ENCODE peak calls at places on chromosome 14, in nine cellular contexts. One of them, this sample, is unnamed.

GRCh38 chr14:21498540-21499526 is 12.3 kb downstream of the METTL3 start:
- DNase-seq in vagina: no peak
- DNase-seq in sigmoid colon: no peak
- DNase-seq in stomach: no peak
- DNase-seq in GM12892: no peak
- DNase-seq in transverse colon: no peak
- DNase-seq in GM23338: peak; percentile 95
- DNase-seq in endothelial cell of umbilical vein: peak; percentile 55
- DNase-seq in SK-N-SH: peak; percentile 51
- DNase-seq in this sample: no peak

GRCh38 chr14:97025722-97026121 is 228.5 kb downstream of the VRK1 start:
- DNase-seq in vagina: no peak
- DNase-seq in sigmoid colon: no peak
- DNase-seq in stomach: no peak
- DNase-seq in GM12892: no peak
- DNase-seq in transverse colon: no peak
- DNase-seq in GM23338: peak; percentile 84
- DNase-seq in endothelial cell of umbilical vein: no peak
- DNase-seq in SK-N-SH: no peak
- DNase-seq in this sample: no peak

GRCh38 chr14:37143500-37143874 is 28.9 kb downstream of the SLC25A21 start:
- DNase-seq in vagina: no peak
- DNase-seq in sigmoid colon: no peak
- DNase-seq in stomach: no peak
- DNase-seq in GM12892: no peak
- DNase-seq in transverse colon: no peak
- DNase-seq in GM23338: no peak
- DNase-seq in endothelial cell of umbilical vein: no peak
- DNase-seq in SK-N-SH: no peak
- DNase-seq in this sample: no peak

GRCh38 chr14:89202413-89202812 is 214.6 kb downstream of the FOXN3 start:
- DNase-seq in vagina: no peak
- DNase-seq in sigmoid colon: no peak
- DNase-seq in stomach: no peak
- DNase-seq in GM12892: no peak
- DNase-seq in transverse colon: no peak
- DNase-seq in GM23338: no peak
- DNase-seq in endothelial cell of umbilical vein: no peak
- DNase-seq in SK-N-SH: no peak
- DNase-seq in this sample: no peak

GRCh38 chr14:22178330-22178981 is 410.6 kb downstream of the DAD1 start:
- DNase-seq in vagina: no peak
- DNase-seq in sigmoid colon: no peak
- DNase-seq in stomach: no peak
- DNase-seq in GM12892: no peak
- DNase-seq in transverse colon: no peak
- DNase-seq in GM23338: no peak
- DNase-seq in endothelial cell of umbilical vein: no peak
- DNase-seq in SK-N-SH: no peak
- DNase-seq in this sample: no peak

GRCh38 chr14:65824285-65824977 is 411.9 kb downstream of the FUT8 start:
- DNase-seq in vagina: no peak
- DNase-seq in sigmoid colon: no peak
- DNase-seq in stomach: peak; percentile 53
- DNase-seq in GM12892: peak; percentile 41
- DNase-seq in transverse colon: peak; percentile 61
- DNase-seq in GM23338: peak; percentile 83
- DNase-seq in endothelial cell of umbilical vein: peak; percentile 75
- DNase-seq in SK-N-SH: peak; percentile 70
- DNase-seq in this sample: no peak

GRCh38 chr14:63478024-63478423 is 65.2 kb downstream of the PPP2R5E start:
- DNase-seq in vagina: no peak
- DNase-seq in sigmoid colon: no peak
- DNase-seq in stomach: no peak
- DNase-seq in GM12892: peak; percentile 25
- DNase-seq in transverse colon: no peak
- DNase-seq in GM23338: no peak
- DNase-seq in endothelial cell of umbilical vein: no peak
- DNase-seq in SK-N-SH: no peak
- DNase-seq in this sample: no peak

GRCh38 chr14:58078471-58078870 is 73.5 kb downstream of the ARMH4 start:
- DNase-seq in vagina: no peak
- DNase-seq in sigmoid colon: no peak
- DNase-seq in stomach: no peak
- DNase-seq in GM12892: no peak
- DNase-seq in transverse colon: no peak
- DNase-seq in GM23338: no peak
- DNase-seq in endothelial cell of umbilical vein: no peak
- DNase-seq in SK-N-SH: no peak
- DNase-seq in this sample: no peak

GRCh38 chr14:26765768-26766550 is 168.1 kb upstream of the NOVA1 start:
- DNase-seq in vagina: no peak
- DNase-seq in sigmoid colon: peak; percentile 72
- DNase-seq in stomach: no peak
- DNase-seq in GM12892: no peak
- DNase-seq in transverse colon: peak; percentile 10
- DNase-seq in GM23338: no peak
- DNase-seq in endothelial cell of umbilical vein: peak; percentile 54
- DNase-seq in SK-N-SH: no peak
- DNase-seq in this sample: no peak

GRCh38 chr14:85122690-85123089 is 407.3 kb upstream of the FLRT2 start:
- DNase-seq in vagina: no peak
- DNase-seq in sigmoid colon: no peak
- DNase-seq in stomach: no peak
- DNase-seq in GM12892: no peak
- DNase-seq in transverse colon: no peak
- DNase-seq in GM23338: no peak
- DNase-seq in endothelial cell of umbilical vein: no peak
- DNase-seq in SK-N-SH: no peak
- DNase-seq in this sample: no peak

GRCh38 chr14:67265131-67265530 is 23.9 kb downstream of the PALS1 start:
- DNase-seq in vagina: no peak
- DNase-seq in sigmoid colon: no peak
- DNase-seq in stomach: no peak
- DNase-seq in GM12892: no peak
- DNase-seq in transverse colon: no peak
- DNase-seq in GM23338: no peak
- DNase-seq in endothelial cell of umbilical vein: no peak
- DNase-seq in SK-N-SH: no peak
- DNase-seq in this sample: no peak

DNA sequence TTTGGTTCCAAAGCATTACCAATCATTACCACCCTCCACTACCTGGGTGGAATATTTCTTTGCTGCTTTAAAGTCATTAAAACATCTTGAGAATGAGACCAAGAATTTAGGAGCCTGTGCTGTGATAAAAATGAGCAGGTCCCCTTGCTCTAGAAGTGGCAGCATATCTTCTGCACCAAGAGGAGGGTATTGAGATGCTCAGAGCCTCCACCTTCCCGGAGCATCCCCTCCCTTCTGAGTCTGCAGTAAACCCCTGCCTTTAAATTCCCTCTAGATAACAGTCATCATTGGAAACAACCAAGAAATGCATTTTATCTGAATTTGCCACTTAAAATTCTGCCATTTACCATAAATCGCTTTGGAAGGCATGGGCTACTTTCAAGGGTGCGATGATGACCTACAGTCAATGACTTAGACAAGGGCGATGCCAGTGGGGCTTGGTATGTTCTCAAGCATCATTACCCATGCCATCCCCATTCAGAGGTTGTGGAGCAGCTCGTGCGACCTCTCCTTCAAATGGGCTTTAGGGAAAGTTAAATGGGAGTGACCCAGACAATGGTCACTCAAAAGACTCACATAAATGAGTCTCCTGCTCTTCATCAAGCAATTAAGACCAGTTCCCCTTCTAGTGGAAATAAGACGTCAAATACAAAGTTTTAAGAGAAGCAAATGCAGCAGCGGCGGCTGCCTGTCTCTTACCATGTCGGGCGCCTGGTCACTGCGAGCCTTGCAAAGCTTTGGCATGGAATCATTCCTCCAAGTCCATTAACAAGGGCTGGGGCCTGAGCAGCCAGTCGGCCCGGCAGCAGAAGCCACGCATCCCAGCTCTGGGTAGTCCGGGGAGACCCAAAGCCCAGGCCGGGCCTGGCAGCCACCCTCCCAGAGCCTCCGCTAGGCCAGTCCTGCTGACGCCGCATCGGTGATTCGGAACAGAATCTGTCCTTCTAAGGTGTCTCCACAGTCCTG is 334.5 kb downstream of the TMEM121 start:
- DNase-seq in vagina: no peak
- DNase-seq in sigmoid colon: peak; percentile 40
- DNase-seq in stomach: peak; percentile 25
- DNase-seq in GM12892: no peak
- DNase-seq in transverse colon: peak; percentile 14
- DNase-seq in GM23338: no peak
- DNase-seq in endothelial cell of umbilical vein: no peak
- DNase-seq in SK-N-SH: no peak
- DNase-seq in this sample: peak; percentile 57
- TF ChIP-seq POLR2AphosphoS5 in vagina: no peak
- TF ChIP-seq POLR2AphosphoS5 in sigmoid colon: no peak
- TF ChIP-seq POLR2AphosphoS5 in stomach: no peak
- TF ChIP-seq POLR2AphosphoS5 in GM12892: peak; percentile 74
- TF ChIP-seq POLR2AphosphoS5 in transverse colon: no peak
- TF ChIP-seq POLR2AphosphoS5 in GM23338: no peak
- TF ChIP-seq POLR2AphosphoS5 in endothelial cell of umbilical vein: no peak
- TF ChIP-seq POLR2AphosphoS5 in SK-N-SH: no peak
- TF ChIP-seq POLR2AphosphoS5 in this sample: no peak

GRCh38 chr14:90829677-90830076 is 13.4 kb upstream of the TTC7B start:
- DNase-seq in vagina: no peak
- DNase-seq in sigmoid colon: no peak
- DNase-seq in stomach: no peak
- DNase-seq in GM12892: no peak
- DNase-seq in transverse colon: no peak
- DNase-seq in GM23338: no peak
- DNase-seq in endothelial cell of umbilical vein: no peak
- DNase-seq in SK-N-SH: no peak
- DNase-seq in this sample: no peak
- TF ChIP-seq POLR2AphosphoS5 in vagina: no peak
- TF ChIP-seq POLR2AphosphoS5 in sigmoid colon: no peak
- TF ChIP-seq POLR2AphosphoS5 in stomach: no peak
- TF ChIP-seq POLR2AphosphoS5 in GM12892: no peak
- TF ChIP-seq POLR2AphosphoS5 in transverse colon: no peak
- TF ChIP-seq POLR2AphosphoS5 in GM23338: no peak
- TF ChIP-seq POLR2AphosphoS5 in endothelial cell of umbilical vein: no peak
- TF ChIP-seq POLR2AphosphoS5 in SK-N-SH: no peak
- TF ChIP-seq POLR2AphosphoS5 in this sample: no peak

DNA sequence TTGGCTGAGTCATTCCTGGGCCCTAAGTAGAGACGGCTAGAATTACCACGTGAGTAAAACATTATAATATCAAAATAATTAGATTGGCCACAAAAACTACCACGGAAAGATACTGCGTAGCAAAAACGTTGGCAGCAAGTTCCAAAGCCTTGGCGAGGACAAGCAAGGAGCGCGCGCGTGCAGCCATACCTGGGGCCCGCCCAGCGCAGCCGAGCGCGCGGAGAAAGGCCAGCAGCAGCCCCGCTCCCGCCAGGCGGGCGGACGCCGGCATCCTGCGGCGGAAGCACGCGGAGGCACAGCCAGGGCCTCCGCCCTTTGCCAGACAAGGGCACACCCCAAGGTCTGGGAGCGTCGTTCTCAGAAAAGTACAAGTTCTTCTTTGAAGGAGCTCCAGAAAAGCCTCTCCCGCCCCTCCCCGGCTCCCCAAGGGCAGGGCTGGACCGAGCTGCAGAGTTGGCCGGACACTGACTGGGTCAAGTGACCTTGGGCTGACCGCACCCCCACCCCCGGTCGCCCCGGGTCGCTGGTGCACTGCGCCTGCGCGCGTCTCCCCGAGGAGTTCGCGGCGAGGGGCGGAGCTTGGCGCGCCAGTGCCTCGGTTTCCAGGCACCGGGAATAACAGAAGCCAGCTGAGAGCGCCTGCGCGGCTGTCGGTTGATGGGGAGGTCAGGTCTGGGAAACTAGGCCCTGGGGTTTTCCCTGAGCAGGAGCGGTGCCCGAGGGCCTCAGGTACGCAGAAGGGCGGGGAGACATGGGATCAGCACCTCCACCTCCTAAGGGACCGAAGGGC is at the start of gene ZC2HC1C:
- DNase-seq in vagina: no peak
- DNase-seq in sigmoid colon: peak; percentile 98
- DNase-seq in stomach: peak; percentile 97
- DNase-seq in GM12892: peak; percentile 69
- DNase-seq in transverse colon: peak; percentile 97
- DNase-seq in GM23338: peak; percentile 97
- DNase-seq in endothelial cell of umbilical vein: peak; percentile 91
- DNase-seq in SK-N-SH: peak; percentile 97
- DNase-seq in this sample: peak; percentile 97
- TF ChIP-seq POLR2AphosphoS5 in vagina: peak; percentile 93
- TF ChIP-seq POLR2AphosphoS5 in sigmoid colon: peak; percentile 83
- TF ChIP-seq POLR2AphosphoS5 in stomach: no peak
- TF ChIP-seq POLR2AphosphoS5 in GM12892: peak; percentile 42
- TF ChIP-seq POLR2AphosphoS5 in transverse colon: peak; percentile 51
- TF ChIP-seq POLR2AphosphoS5 in GM23338: peak; percentile 85
- TF ChIP-seq POLR2AphosphoS5 in endothelial cell of umbilical vein: peak; percentile 88
- TF ChIP-seq POLR2AphosphoS5 in SK-N-SH: peak; percentile 53
- TF ChIP-seq POLR2AphosphoS5 in this sample: no peak

DNA sequence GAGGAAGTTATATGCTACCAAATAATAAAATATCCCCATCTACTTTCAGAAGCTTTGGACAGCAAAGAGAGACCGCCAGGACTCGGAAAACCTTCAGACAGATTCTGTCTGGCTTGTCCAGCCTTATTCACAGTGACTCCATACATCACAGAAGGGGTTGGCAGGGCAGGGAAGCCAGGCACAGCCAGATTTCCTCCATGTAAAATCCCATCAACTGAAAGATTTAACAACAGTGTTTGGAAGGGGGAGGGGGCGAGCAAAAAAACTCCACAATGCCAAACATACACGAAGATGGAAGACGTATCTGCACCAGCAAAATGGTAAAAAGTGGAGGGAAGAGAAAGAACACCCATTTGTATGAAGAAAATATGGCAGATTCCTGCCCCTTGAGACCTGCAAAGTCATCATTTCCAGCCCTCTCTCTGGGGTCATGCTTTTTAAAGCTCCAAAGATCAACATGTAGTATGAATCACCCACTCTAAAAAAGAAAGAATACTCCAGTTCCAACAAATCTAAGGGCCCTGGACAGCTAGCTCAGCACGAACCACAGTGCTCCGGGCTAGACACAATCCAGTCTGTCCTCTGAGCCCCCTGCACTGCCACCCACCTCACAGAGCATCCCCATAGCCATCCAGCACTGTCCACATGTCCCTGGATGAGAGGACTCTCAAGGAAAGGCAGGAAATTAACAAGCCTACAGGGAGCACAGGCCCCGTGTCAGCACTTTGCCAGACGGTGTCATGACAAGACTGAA is 116.4 kb downstream of the DICER1 start:
- DNase-seq in vagina: peak; percentile 61
- DNase-seq in sigmoid colon: peak; percentile 40
- DNase-seq in stomach: peak; percentile 20
- DNase-seq in GM12892: no peak
- DNase-seq in transverse colon: no peak
- DNase-seq in GM23338: no peak
- DNase-seq in endothelial cell of umbilical vein: no peak
- DNase-seq in SK-N-SH: no peak
- DNase-seq in this sample: no peak
- TF ChIP-seq POLR2AphosphoS5 in vagina: no peak
- TF ChIP-seq POLR2AphosphoS5 in sigmoid colon: no peak
- TF ChIP-seq POLR2AphosphoS5 in stomach: no peak
- TF ChIP-seq POLR2AphosphoS5 in GM12892: no peak
- TF ChIP-seq POLR2AphosphoS5 in transverse colon: no peak
- TF ChIP-seq POLR2AphosphoS5 in GM23338: no peak
- TF ChIP-seq POLR2AphosphoS5 in endothelial cell of umbilical vein: no peak
- TF ChIP-seq POLR2AphosphoS5 in SK-N-SH: no peak
- TF ChIP-seq POLR2AphosphoS5 in this sample: no peak

GRCh38 chr14:50061664-50062437 is 54.5 kb downstream of the VCPKMT start:
- DNase-seq in vagina: no peak
- DNase-seq in sigmoid colon: no peak
- DNase-seq in stomach: peak; percentile 61
- DNase-seq in GM12892: peak; percentile 66
- DNase-seq in transverse colon: peak; percentile 79
- DNase-seq in GM23338: no peak
- DNase-seq in endothelial cell of umbilical vein: peak; percentile 58
- DNase-seq in SK-N-SH: peak; percentile 83
- DNase-seq in this sample: no peak
- TF ChIP-seq POLR2AphosphoS5 in vagina: no peak
- TF ChIP-seq POLR2AphosphoS5 in sigmoid colon: no peak
- TF ChIP-seq POLR2AphosphoS5 in stomach: no peak
- TF ChIP-seq POLR2AphosphoS5 in GM12892: peak; percentile 94
- TF ChIP-seq POLR2AphosphoS5 in transverse colon: peak; percentile 31
- TF ChIP-seq POLR2AphosphoS5 in GM23338: no peak
- TF ChIP-seq POLR2AphosphoS5 in endothelial cell of umbilical vein: peak; percentile 54
- TF ChIP-seq POLR2AphosphoS5 in SK-N-SH: peak; percentile 86
- TF ChIP-seq POLR2AphosphoS5 in this sample: no peak